ENCODE peak calls at places on chromosomes 6 and 20, in eight cellular contexts. H is psoas muscle; B is left cardiac atrium; I is stimulated activated CD4-positive, alpha-beta T cell treated with anti-CD3 and anti-CD28 coated beads, Interleukin-4, amount 100 ng/mL, for 1 hour; C is CD8-positive, alpha-beta memory T cell; J is kidney tubule cell; U is caudate nucleus; E is dermis blood vessel endothelial cell. S is an unnamed sample.

GRCh38 chr20:47330933-47331708 is 25.4 kb downstream of the ZMYND8 start:
- DNase-seq in E (peak), U (no peak), H (no peak), I (no peak), C (no peak), J (peak), B (no peak), S (no peak)

GRCh38 chr20:10239954-10240353 is 21.3 kb downstream of the SNAP25 start:
- DNase-seq in C (no peak), H (no peak), B (no peak), I (no peak), J (peak), U (no peak), E (peak), S (no peak)

GRCh38 chr6:89984926-89985743 is 90.9 kb downstream of the GJA10 start:
- DNase-seq in E (peak), B (peak), I (no peak), J (peak), C (no peak), U (peak), H (peak), S (peak)

GRCh38 chr20:54219751-54220426 is 12.0 kb downstream of the PFDN4 start:
- DNase-seq in H (no peak), E (peak), U (no peak), B (no peak), J (peak), C (no peak), I (no peak), S (no peak)

GRCh38 chr6:121780325-121781313 is 345.2 kb downstream of the GJA1 start:
- DNase-seq in H (peak), U (no peak), I (no peak), E (no peak), C (no peak), B (peak), J (peak), S (peak)

GRCh38 chr6:37860226-37860839 is 40.8 kb downstream of the ZFAND3 start:
- DNase-seq in I (no peak), C (peak), U (no peak), H (no peak), J (peak), B (no peak), E (peak), S (no peak)

GRCh38 chr20:4625687-4626086 is 96.0 kb upstream of the PRND start:
- DNase-seq in C (no peak), H (no peak), J (no peak), U (no peak), I (no peak), B (no peak), E (peak), S (no peak)

GRCh38 chr20:31608256-31608980 is 3.3 kb downstream of the ID1 start:
- DNase-seq in B (peak), C (no peak), H (peak), U (no peak), J (peak), E (peak), I (no peak), S (peak)

GRCh38 chr20:34544109-34544793 is 14.3 kb upstream of the MAP1LC3A start:
- DNase-seq in B (no peak), I (peak), H (no peak), E (no peak), U (no peak), C (no peak), J (no peak), S (no peak)

GRCh38 chr6:24425091-24425490 is 22.4 kb downstream of the MRS2 start:
- DNase-seq in B (no peak), U (no peak), I (no peak), E (no peak), J (no peak), H (no peak), C (no peak), S (no peak)

GRCh38 chr6:157759028-157759427 is 64.0 kb upstream of the SNX9 start:
- DNase-seq in E (no peak), C (no peak), B (no peak), H (no peak), J (peak), I (no peak), U (no peak), S (no peak)

GRCh38 chr6:93792751-93793150 is 373.4 kb upstream of the EPHA7 start:
- DNase-seq in J (peak), H (no peak), U (no peak), E (no peak), B (no peak), C (no peak), I (no peak), S (no peak)

GRCh38 chr6:24879351-24879750 is 56.4 kb downstream of the RIPOR2 start:
- DNase-seq in E (no peak), J (peak), H (no peak), C (no peak), B (no peak), U (no peak), I (no peak), S (no peak)

GRCh38 chr6:137218473-137218916 is 690 bp downstream of the IFNGR1 start:
- DNase-seq in B (no peak), I (peak), H (peak), J (peak), U (no peak), C (peak), E (peak), S (peak)

GRCh38 chr6:113142775-113143174 is 714.4 kb upstream of the MARCKS start:
- DNase-seq in J (no peak), H (no peak), B (no peak), C (no peak), E (no peak), U (no peak), I (no peak), S (no peak)

GRCh38 chr6:43436577-43437282 is 9.4 kb downstream of the ABCC10 start:
- DNase-seq in H (no peak), C (no peak), U (no peak), I (no peak), E (peak), B (no peak), J (peak), S (no peak)

GRCh38 chr20:13515796-13516533 is 122.8 kb downstream of the TASP1 start:
- DNase-seq in J (no peak), B (no peak), I (no peak), E (no peak), C (no peak), H (no peak), U (no peak), S (no peak)

GRCh38 chr6:35044145-35044745 is 96.9 kb downstream of the TCP11 start:
- DNase-seq in I (no peak), B (no peak), H (no peak), U (no peak), J (peak), C (no peak), E (peak), S (no peak)

GRCh38 chr20:20546402-20546801 is 166.0 kb downstream of the RALGAPA2 start:
- DNase-seq in U (no peak), I (no peak), J (peak), B (no peak), E (no peak), C (no peak), H (no peak), S (no peak)

GRCh38 chr6:107171513-107171912 is 56.2 kb upstream of the BEND3 start:
- DNase-seq in E (no peak), H (no peak), J (no peak), I (no peak), U (no peak), B (no peak), C (no peak), S (no peak)

GRCh38 chr6:3908961-3909360 is 59.8 kb downstream of the FAM50B start:
- DNase-seq in C (no peak), E (no peak), I (no peak), B (no peak), J (no peak), H (peak), U (no peak), S (no peak)

GRCh38 chr6:151475653-151476523 is 17.9 kb upstream of the CCDC170 start:
- DNase-seq in U (no peak), C (peak), B (no peak), I (peak), E (peak), J (peak), H (no peak), S (no peak)

GRCh38 chr6:48184644-48185043 is 73.6 kb upstream of the PTCHD4 start:
- DNase-seq in C (no peak), H (no peak), E (no peak), B (no peak), U (no peak), I (no peak), J (no peak), S (no peak)

GRCh38 chr6:80520195-80520594 is 413.7 kb downstream of the BCKDHB start:
- DNase-seq in I (no peak), J (no peak), H (no peak), C (no peak), B (no peak), U (no peak), E (peak), S (no peak)

GRCh38 chr20:63934271-63935068 is 21.7 kb downstream of the UCKL1 start:
- DNase-seq in I (no peak), C (no peak), J (no peak), H (no peak), B (no peak), U (no peak), E (peak), S (no peak)

GRCh38 chr6:166259296-166259977 is 48.8 kb downstream of the PRR18 start:
- DNase-seq in I (no peak), B (no peak), C (no peak), E (no peak), H (no peak), J (no peak), U (no peak), S (peak)